ENCODE peak calls at places on chromosome 11, in eight cellular contexts. S, B, U, O, T, M, Y and I are unnamed samples.

GRCh38 chr11:63622318-63622717 is 8.1 kb upstream of the PLAAT3 start:
- DNase-seq in S (no peak), B (no peak), U (no peak), O (no peak), T (no peak), M (no peak), Y (no peak), I (no peak)

GRCh38 chr11:1483445-1483961 is 3.1 kb downstream of the MOB2 start:
- DNase-seq in S (no peak), B (no peak), U (no peak), O (no peak), T (peak), M (no peak), Y (no peak), I (no peak)

GRCh38 chr11:83725718-83726117 is 439.6 kb upstream of the CCDC90B start:
- DNase-seq in S (no peak), B (no peak), U (no peak), O (no peak), T (no peak), M (no peak), Y (no peak), I (no peak)

GRCh38 chr11:34926101-34926830 is 9.8 kb downstream of the PDHX start:
- DNase-seq in S (peak), B (peak), U (no peak), O (no peak), T (no peak), M (peak), Y (no peak), I (no peak)

GRCh38 chr11:74676596-74676995 is 54.6 kb downstream of the CHRDL2 start:
- DNase-seq in S (no peak), B (no peak), U (peak), O (no peak), T (no peak), M (no peak), Y (no peak), I (no peak)

GRCh38 chr11:79328402-79328801 is 112.4 kb downstream of the TENM4 start:
- DNase-seq in S (no peak), B (no peak), U (no peak), O (no peak), T (no peak), M (no peak), Y (no peak), I (no peak)

GRCh38 chr11:110833033-110833484 is 120.8 kb upstream of the ARHGAP20 start:
- DNase-seq in S (no peak), B (no peak), U (no peak), O (no peak), T (no peak), M (no peak), Y (no peak), I (no peak)

GRCh38 chr11:108193725-108194124 is 28.7 kb downstream of the NPAT start:
- DNase-seq in S (no peak), B (no peak), U (no peak), O (no peak), T (no peak), M (no peak), Y (no peak), I (no peak)

GRCh38 chr11:7846003-7846402 is 49.3 kb upstream of the OR5P2 start:
- DNase-seq in S (no peak), B (no peak), U (no peak), O (no peak), T (no peak), M (no peak), Y (no peak), I (no peak)

GRCh38 chr11:61532136-61533038 is 23.8 kb downstream of the LRRC10B start:
- DNase-seq in S (peak), B (no peak), U (peak), O (no peak), T (no peak), M (peak), Y (peak), I (no peak)

GRCh38 chr11:121133046-121133445 is 32.0 kb downstream of the TECTA start:
- DNase-seq in S (no peak), B (no peak), U (no peak), O (no peak), T (no peak), M (no peak), Y (no peak), I (no peak)

GRCh38 chr11:76837696-76838421 is 22.9 kb upstream of the ACER3 start:
- DNase-seq in S (no peak), B (no peak), U (peak), O (no peak), T (peak), M (no peak), Y (no peak), I (no peak)

GRCh38 chr11:125679397-125679796 is 1.2 kb downstream of the ACRV1 start:
- DNase-seq in S (no peak), B (no peak), U (no peak), O (no peak), T (no peak), M (no peak), Y (no peak), I (no peak)

GRCh38 chr11:94776351-94777321 is 8.5 kb downstream of the AMOTL1 start:
- DNase-seq in S (no peak), B (peak), U (no peak), O (no peak), T (no peak), M (peak), Y (no peak), I (no peak)

GRCh38 chr11:2306971-2307732 is 5.3 kb downstream of the TSPAN32 start:
- DNase-seq in S (no peak), B (peak), U (no peak), O (no peak), T (no peak), M (no peak), Y (no peak), I (no peak)

GRCh38 chr11:114159320-114159719 is 99.8 kb downstream of the ZBTB16 start:
- DNase-seq in S (no peak), B (no peak), U (no peak), O (no peak), T (no peak), M (no peak), Y (no peak), I (no peak)

GRCh38 chr11:28713850-28714249 is 605.7 kb downstream of the METTL15 start:
- DNase-seq in S (no peak), B (no peak), U (no peak), O (no peak), T (no peak), M (no peak), Y (no peak), I (no peak)

GRCh38 chr11:14443642-14444041 is 56.0 kb downstream of the COPB1 start:
- DNase-seq in S (no peak), B (no peak), U (peak), O (no peak), T (no peak), M (no peak), Y (no peak), I (no peak)

GRCh38 chr11:111555255-111555654 is 14.7 kb downstream of the LAYN start:
- DNase-seq in S (no peak), B (no peak), U (no peak), O (no peak), T (no peak), M (no peak), Y (no peak), I (peak)

GRCh38 chr11:71247551-71248250 is 4.7 kb downstream of the SHANK2 start:
- DNase-seq in S (no peak), B (no peak), U (no peak), O (no peak), T (peak), M (no peak), Y (no peak), I (no peak)

GRCh38 chr11:33610903-33611302 is 89.7 kb downstream of the C11orf91 start:
- DNase-seq in S (no peak), B (no peak), U (no peak), O (no peak), T (no peak), M (no peak), Y (no peak), I (no peak)

GRCh38 chr11:133810766-133811165 is 34.5 kb downstream of the SPATA19 start:
- DNase-seq in S (no peak), B (no peak), U (no peak), O (no peak), T (no peak), M (no peak), Y (no peak), I (no peak)

GRCh38 chr11:10418259-10418949 is 36.7 kb upstream of the AMPD3 start:
- DNase-seq in S (no peak), B (no peak), U (no peak), O (no peak), T (no peak), M (no peak), Y (no peak), I (no peak)

GRCh38 chr11:78453140-78453935 is 35.7 kb upstream of the GAB2 start:
- DNase-seq in S (no peak), B (no peak), U (no peak), O (no peak), T (no peak), M (no peak), Y (no peak), I (no peak)

GRCh38 chr11:130527648-130528300 is 79.3 kb downstream of the ADAMTS15 start:
- DNase-seq in S (no peak), B (no peak), U (no peak), O (no peak), T (peak), M (no peak), Y (no peak), I (no peak)

GRCh38 chr11:37512156-37512780 is 914.2 kb upstream of the RAG2 start:
- DNase-seq in S (no peak), B (no peak), U (no peak), O (no peak), T (no peak), M (no peak), Y (no peak), I (no peak)

GRCh38 chr11:126494831-126495230 is 139.3 kb downstream of the ST3GAL4 start:
- DNase-seq in S (no peak), B (no peak), U (no peak), O (no peak), T (no peak), M (no peak), Y (no peak), I (no peak)

GRCh38 chr11:116793476-116794096 is 1.9 kb upstream of the APOA5 start:
- DNase-seq in S (no peak), B (no peak), U (no peak), O (no peak), T (no peak), M (no peak), Y (no peak), I (no peak)

GRCh38 chr11:55707029-55707428 is 45.0 kb downstream of the OR4C6 start:
- DNase-seq in S (no peak), B (peak), U (no peak), O (no peak), T (no peak), M (peak), Y (no peak), I (no peak)

GRCh38 chr11:115933564-115933963 is 429.3 kb upstream of the CADM1 start:
- DNase-seq in S (no peak), B (no peak), U (no peak), O (no peak), T (no peak), M (no peak), Y (no peak), I (no peak)

GRCh38 chr11:78379039-78379670 is 38.5 kb downstream of the GAB2 start:
- DNase-seq in S (no peak), B (no peak), U (no peak), O (no peak), T (no peak), M (no peak), Y (no peak), I (no peak)

GRCh38 chr11:69126286-69126685 is 29.4 kb upstream of the SMIM38 start:
- DNase-seq in S (no peak), B (no peak), U (no peak), O (no peak), T (no peak), M (no peak), Y (no peak), I (no peak)

GRCh38 chr11:12029738-12030363 is 21.4 kb upstream of the DKK3 start:
- DNase-seq in S (no peak), B (no peak), U (no peak), O (no peak), T (no peak), M (no peak), Y (no peak), I (no peak)

GRCh38 chr11:15720460-15720859 is 605.7 kb downstream of the INSC start:
- DNase-seq in S (no peak), B (no peak), U (no peak), O (no peak), T (no peak), M (peak), Y (no peak), I (no peak)

GRCh38 chr11:96186806-96187205 is 156.2 kb downstream of the MAML2 start:
- DNase-seq in S (no peak), B (no peak), U (no peak), O (no peak), T (no peak), M (no peak), Y (no peak), I (no peak)